ENCODE peak calls at places on chromosomes 13 and 19, in ten cellular contexts. U, C, I, L, B, G, N, D, R and K are unnamed samples.

GRCh38 chr13:39407138-39407537 is 195.9 kb downstream of the LHFPL6 start:
- DNase-seq in B (no peak), C (no peak), N (no peak), R (no peak), U (no peak), D (no peak), L (no peak), G (no peak), I (no peak), K (no peak)

GRCh38 chr13:20254076-20254475 is 22.0 kb upstream of the GJB6 start:
- DNase-seq in L (no peak), N (no peak), C (no peak), D (no peak), B (no peak), G (no peak), U (no peak), R (no peak), I (no peak), K (no peak)

GRCh38 chr13:27043013-27043412 is 128.6 kb downstream of the USP12 start:
- DNase-seq in U (no peak), I (no peak), D (peak), N (no peak), L (no peak), B (peak), G (peak), C (no peak), R (peak), K (no peak)

GRCh38 chr13:28220166-28220565 is 81.8 kb downstream of the PAN3 start:
- DNase-seq in D (no peak), U (no peak), C (no peak), L (no peak), B (peak), I (no peak), N (no peak), R (peak), G (no peak), K (no peak)

GRCh38 chr13:74325106-74325505 is 190.9 kb upstream of the KLF12 start:
- DNase-seq in N (no peak), C (no peak), R (peak), B (peak), U (no peak), L (no peak), D (no peak), I (no peak), G (no peak), K (peak)

GRCh38 chr13:25037057-25037813 is 58.7 kb upstream of the PABPC3 start:
- DNase-seq in G (no peak), B (peak), D (no peak), L (no peak), N (peak), I (peak), C (no peak), R (peak), U (peak), K (peak)

GRCh38 chr13:30997697-30998547 is 65.5 kb downstream of the TEX26 start:
- DNase-seq in G (no peak), U (no peak), D (no peak), L (no peak), R (peak), N (no peak), B (no peak), I (no peak), C (no peak), K (peak)

GRCh38 chr19:30587869-30588268 is 215.7 kb downstream of the ZNF536 start:
- DNase-seq in I (no peak), B (no peak), N (no peak), C (no peak), L (no peak), G (no peak), D (no peak), R (no peak), U (no peak), K (no peak)

GRCh38 chr19:10431943-10432735 is 11.8 kb downstream of the PDE4A start:
- DNase-seq in U (peak), L (no peak), C (no peak), D (peak), I (peak), N (no peak), G (peak), R (no peak), B (no peak), K (peak)

GRCh38 chr13:85333511-85333910 is 465.7 kb downstream of the SLITRK6 start:
- DNase-seq in N (no peak), L (no peak), D (no peak), I (no peak), U (no peak), G (no peak), R (no peak), B (no peak), C (no peak), K (no peak)

GRCh38 chr13:98284677-98285076 is 107.6 kb upstream of the RNF113B start:
- DNase-seq in N (no peak), G (no peak), R (no peak), C (no peak), L (no peak), I (no peak), D (no peak), B (no peak), U (no peak), K (no peak)

GRCh38 chr13:79986890-79987289 is 354.0 kb downstream of the SPRY2 start:
- DNase-seq in C (no peak), B (no peak), U (no peak), I (no peak), N (no peak), R (no peak), L (no peak), G (no peak), D (no peak), K (no peak)

GRCh38 chr19:12665281-12665573 is 1.3 kb downstream of the MAN2B1 start:
- DNase-seq in D (peak), U (no peak), B (no peak), R (no peak), C (no peak), L (no peak), G (no peak), I (peak), N (no peak), K (peak)

GRCh38 chr13:32581177-32581786 is 5.0 kb upstream of the PDS5B start:
- DNase-seq in G (no peak), N (no peak), B (peak), D (no peak), I (peak), L (no peak), R (peak), C (no peak), U (no peak), K (no peak)

GRCh38 chr19:51347209-51347928 is 5.4 kb upstream of the VSIG10L start:
- DNase-seq in G (no peak), L (no peak), B (no peak), U (no peak), C (no peak), N (no peak), I (no peak), R (no peak), D (no peak), K (no peak)

GRCh38 chr19:58228584-58229254 is at the start of gene ZNF544:
- DNase-seq in D (peak), U (peak), C (peak), L (peak), R (peak), I (peak), G (peak), N (peak), B (peak), K (peak)

GRCh38 chr13:112928958-112929777 is 39.8 kb upstream of the MCF2L start:
- DNase-seq in N (no peak), U (no peak), G (no peak), I (no peak), B (peak), C (peak), R (peak), L (no peak), D (no peak), K (peak)

GRCh38 chr13:27728271-27728670 is 64.0 kb upstream of the GSX1 start:
- DNase-seq in R (no peak), C (no peak), N (no peak), I (no peak), U (no peak), B (no peak), D (no peak), L (no peak), G (no peak), K (no peak)

GRCh38 chr13:99585609-99586008 is 84.3 kb downstream of the TM9SF2 start:
- DNase-seq in D (no peak), L (no peak), R (no peak), C (no peak), I (no peak), N (no peak), G (no peak), B (no peak), U (no peak), K (no peak)

GRCh38 chr19:35055715-35056179 is 14.2 kb downstream of the HPN start:
- DNase-seq in R (peak), D (no peak), N (no peak), B (no peak), G (no peak), C (no peak), L (no peak), I (no peak), U (no peak), K (no peak)

GRCh38 chr13:27797228-27797624 is 4.9 kb downstream of the GSX1 start:
- DNase-seq in L (no peak), B (no peak), I (no peak), N (peak), U (peak), R (peak), G (no peak), C (no peak), D (no peak), K (no peak)

GRCh38 chr13:23986619-23987018 is 89.3 kb upstream of the C1QTNF9B start:
- DNase-seq in B (peak), G (no peak), L (no peak), R (no peak), D (no peak), N (no peak), I (no peak), U (no peak), C (no peak), K (no peak)

GRCh38 chr13:36819811-36820140 is 754 bp downstream of the RFXAP start:
- DNase-seq in G (no peak), U (no peak), L (no peak), I (peak), B (peak), D (no peak), N (no peak), R (no peak), C (no peak), K (no peak)

DNA sequence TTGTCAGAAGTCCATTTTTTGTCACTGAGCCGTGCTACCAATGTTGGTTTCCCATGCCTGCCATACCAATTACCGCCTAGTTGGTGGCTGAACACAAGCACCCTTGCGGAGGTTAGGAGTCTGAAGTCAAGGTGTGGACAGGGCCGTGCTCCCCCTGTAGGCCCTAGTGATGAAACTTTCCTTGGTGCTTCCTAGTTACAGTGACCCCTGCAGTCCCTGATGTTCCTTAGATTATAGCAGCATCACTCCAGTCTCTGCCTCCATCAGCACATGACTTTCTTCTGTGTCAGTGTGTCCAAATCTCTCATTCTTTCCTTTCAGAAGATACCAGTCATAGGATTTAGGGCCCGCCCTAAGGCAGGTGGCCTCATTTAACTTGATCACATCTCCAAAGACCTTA is 99.0 kb downstream of the MYO16 start:
- DNase-seq in C (no peak), I (no peak), N (no peak), D (no peak), R (no peak), L (no peak), B (no peak), G (no peak), U (no peak), K (no peak)
- TF ChIP-seq CTCF in C (no peak), I (no peak), N (peak), D (no peak), R (no peak), L (no peak), B (no peak), G (no peak), U (no peak), K (no peak)

GRCh38 chr13:76285463-76285862 is 600.7 kb downstream of the KCTD12 start:
- DNase-seq in C (no peak), D (no peak), U (no peak), N (no peak), G (no peak), I (no peak), R (no peak), B (no peak), L (no peak), K (no peak)
- TF ChIP-seq CTCF in C (no peak), D (no peak), U (no peak), N (no peak), G (no peak), I (no peak), R (no peak), B (no peak), L (no peak), K (no peak)

GRCh38 chr13:49652691-49653305 is 24.5 kb downstream of the ARL11 start:
- DNase-seq in L (no peak), I (peak), N (no peak), U (peak), B (no peak), G (no peak), C (no peak), D (no peak), R (no peak), K (no peak)
- TF ChIP-seq CTCF in L (no peak), I (peak), N (peak), U (peak), B (peak), G (peak), C (no peak), D (peak), R (peak), K (peak)

DNA sequence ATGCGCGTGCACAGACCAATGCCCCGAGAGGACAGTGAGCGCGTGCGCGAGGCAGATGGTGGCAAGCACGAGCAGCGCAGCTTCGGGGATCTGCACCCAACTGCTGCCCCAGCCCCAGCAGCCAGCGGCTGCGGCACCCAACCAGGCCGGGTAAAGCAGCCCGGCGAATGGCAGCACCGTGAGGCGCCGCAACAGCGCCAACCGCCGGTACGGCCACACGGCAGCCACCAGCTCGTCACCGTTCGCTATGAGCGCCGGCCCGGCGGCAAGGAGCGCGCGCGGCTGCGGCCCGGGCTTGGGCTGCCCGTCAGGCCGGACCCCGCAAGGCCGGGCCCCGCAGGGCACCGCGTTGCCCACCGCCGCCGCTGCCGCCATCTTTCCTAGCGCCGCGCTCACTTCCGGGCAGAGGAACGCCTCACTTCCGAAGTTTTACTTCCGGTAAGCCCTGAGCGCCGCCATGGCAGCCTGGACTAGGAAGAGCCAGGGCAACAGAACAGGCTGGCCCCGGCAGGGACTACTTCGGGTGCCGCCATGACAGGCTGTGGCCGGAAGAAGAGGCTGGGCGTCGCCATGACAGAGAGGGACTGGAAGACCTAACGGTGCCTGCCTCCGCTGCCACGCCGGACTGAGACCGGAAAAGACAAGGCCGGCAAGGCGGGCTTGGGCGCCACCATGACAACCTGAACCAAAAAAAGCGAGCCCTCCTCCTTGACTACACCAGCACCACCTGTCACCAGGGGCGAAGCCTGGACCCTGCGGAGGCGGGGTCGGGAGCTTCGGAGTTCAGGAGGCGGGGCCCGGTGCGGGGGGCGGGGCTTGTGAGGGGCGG is at the start of gene ATP13A1:
- DNase-seq in I (peak), C (peak), B (peak), D (peak), U (peak), G (peak), R (peak), N (peak), L (peak), K (peak)
- TF ChIP-seq CTCF in I (peak), C (no peak), B (peak), D (no peak), U (no peak), G (peak), R (peak), N (peak), L (no peak), K (no peak)

GRCh38 chr13:114037674-114038073 is 63.8 kb upstream of the C13orf46 start:
- DNase-seq in R (no peak), C (no peak), U (no peak), L (no peak), G (no peak), I (no peak), B (no peak), D (no peak), N (no peak), K (no peak)

GRCh38 chr13:114033541-114034315 is 59.9 kb upstream of the C13orf46 start:
- DNase-seq in G (no peak), L (no peak), I (no peak), C (no peak), B (no peak), N (no peak), D (no peak), R (no peak), U (no peak), K (no peak)

GRCh38 chr13:114034481-114034891 is 60.6 kb upstream of the C13orf46 start:
- DNase-seq in D (no peak), L (no peak), U (no peak), C (no peak), I (no peak), B (peak), R (no peak), N (no peak), G (no peak), K (no peak)

GRCh38 chr13:114035186-114035582 is 61.3 kb upstream of the C13orf46 start:
- DNase-seq in B (no peak), L (no peak), I (no peak), D (no peak), N (no peak), C (no peak), G (no peak), R (no peak), U (no peak), K (no peak)

DNA sequence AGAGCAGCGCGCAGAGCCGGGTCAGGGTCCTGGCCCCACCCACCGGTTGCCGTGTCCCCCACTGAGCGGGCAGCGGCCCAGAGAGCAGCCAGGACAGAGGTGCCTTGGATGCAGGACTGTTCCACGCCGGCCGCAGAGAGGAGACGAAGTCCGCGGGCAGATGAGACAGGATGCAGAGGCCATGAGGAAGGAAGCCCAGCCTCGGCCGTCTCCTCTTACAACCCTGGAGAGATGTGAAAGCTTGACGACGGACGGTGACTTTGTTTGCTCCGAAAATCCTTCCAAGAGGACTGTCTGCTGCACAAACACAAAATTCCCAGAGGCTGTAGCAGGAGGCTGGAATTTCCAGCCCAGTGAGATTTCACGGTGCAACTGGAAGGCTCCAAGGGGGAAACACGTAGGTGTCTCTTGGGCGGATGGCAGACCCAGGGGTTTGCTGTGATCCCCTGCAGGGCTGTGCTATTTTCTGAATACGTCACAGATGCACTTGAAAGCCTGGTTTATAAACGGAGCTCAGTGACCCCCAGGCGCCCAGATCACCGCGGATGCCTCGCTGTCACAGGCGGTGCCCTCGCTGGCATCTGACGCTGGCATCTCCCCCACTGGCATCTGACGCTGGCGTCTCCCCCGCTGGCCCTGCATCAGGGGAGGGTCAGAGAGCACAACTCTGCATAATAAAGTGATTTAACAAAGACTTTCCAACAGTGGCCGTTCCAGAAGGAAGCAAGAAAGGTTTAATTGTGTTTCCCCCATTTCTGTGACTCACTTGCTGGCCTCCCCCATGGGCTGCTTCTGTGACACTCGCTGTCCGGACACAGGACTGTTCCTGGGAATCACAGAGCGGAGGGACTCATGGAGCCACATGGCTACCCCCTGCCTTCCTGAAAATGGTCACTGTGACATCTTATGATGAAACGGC is 62.0 kb upstream of the C13orf46 start:
- DNase-seq in L (no peak), D (peak), R (no peak), C (no peak), B (peak), N (no peak), U (no peak), G (no peak), I (no peak), K (no peak)
- TF ChIP-seq CTCF in L (no peak), D (no peak), R (no peak), C (no peak), B (no peak), N (no peak), U (no peak), G (no peak), I (no peak), K (no peak)

GRCh38 chr19:41799444-41800000 is 3.1 kb downstream of the CEACAM3 start:
- DNase-seq in B (no peak), I (no peak), G (no peak), N (no peak), R (peak), U (no peak), D (no peak), C (no peak), L (no peak), K (no peak)

GRCh38 chr19:41796362-41796761 is at the start of gene CEACAM3:
- DNase-seq in N (no peak), G (no peak), R (no peak), B (no peak), U (no peak), I (no peak), D (no peak), C (no peak), L (no peak), K (no peak)

GRCh38 chr19:41792513-41793413 is 3.6 kb upstream of the CEACAM3 start:
- DNase-seq in C (no peak), G (no peak), L (no peak), I (peak), D (no peak), U (peak), B (peak), N (no peak), R (peak), K (peak)

GRCh38 chr19:41793414-41793727 is 3.0 kb upstream of the CEACAM3 start:
- DNase-seq in N (no peak), G (no peak), L (no peak), I (no peak), R (no peak), B (no peak), D (no peak), U (no peak), C (no peak), K (no peak)

DNA sequence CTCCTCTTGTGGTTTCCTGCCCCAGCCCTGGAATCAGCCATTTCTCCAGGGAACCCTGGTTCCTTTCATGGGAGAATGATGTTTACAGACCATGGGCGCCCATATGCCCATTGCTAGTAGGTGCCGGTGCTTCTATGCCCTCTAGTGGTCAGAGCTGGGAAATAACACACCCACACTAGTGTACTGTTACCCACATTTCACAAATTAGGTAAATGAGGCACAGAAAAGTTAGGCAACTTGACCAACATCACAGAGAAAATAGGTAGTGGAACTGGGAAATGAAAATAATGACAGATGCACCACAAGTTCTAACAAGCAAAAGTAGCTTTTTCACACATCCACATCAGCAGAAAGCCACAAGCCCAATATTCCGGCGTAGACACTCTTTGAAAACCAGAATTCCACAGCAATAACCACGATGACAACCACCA is 1.3 kb upstream of the CEACAM3 start:
- DNase-seq in D (peak), N (peak), L (no peak), C (no peak), G (no peak), R (peak), U (peak), B (peak), I (peak), K (no peak)
- TF ChIP-seq CTCF in D (peak), N (peak), L (no peak), C (no peak), G (peak), R (peak), U (peak), B (peak), I (peak), K (peak)

GRCh38 chr13:114234645-114235421 is at the start of gene CDC16:
- DNase-seq in D (peak), R (peak), I (peak), N (peak), L (peak), B (peak), U (peak), C (peak), G (peak), K (peak)
- TF ChIP-seq CTCF in D (peak), R (peak), I (no peak), N (peak), L (no peak), B (no peak), U (no peak), C (no peak), G (peak), K (no peak)